ENCODE peak calls at places on chromosome 15, in nine cellular contexts. S is colonic mucosa, Z is endothelial cell of umbilical vein, X is body of pancreas, Y is endodermal cell, L is psoas muscle, E is MM.1S, T is fibroblast of lung, P is keratinocyte. C is an unnamed sample.

GRCh38 chr15:77219846-77220245 is 148.9 kb upstream of the TSPAN3 start:
- DNase-seq in S (no peak), Z (no peak), X (no peak), Y (no peak), L (no peak), E (no peak), T (no peak), P (no peak), C (no peak)

GRCh38 chr15:90141646-90142045 is 39.4 kb upstream of the IDH2 start:
- DNase-seq in S (no peak), Z (peak; percentile 45), X (no peak), Y (no peak), L (no peak), E (no peak), T (peak; percentile 65), P (no peak), C (no peak)

GRCh38 chr15:26011916-26012315 is 148.8 kb upstream of the ATP10A start:
- DNase-seq in S (no peak), Z (no peak), X (no peak), Y (no peak), L (no peak), E (no peak), T (no peak), P (no peak), C (no peak)

GRCh38 chr15:32730677-32731654 is 13.2 kb downstream of the GREM1 start:
- DNase-seq in S (peak; percentile 94), Z (peak; percentile 5), X (peak; percentile 65), Y (peak; percentile 91), L (no peak), E (no peak), T (peak; percentile 65), P (peak; percentile 19), C (no peak)

GRCh38 chr15:37203050-37203449 is 102.7 kb upstream of the MEIS2 start:
- DNase-seq in S (no peak), Z (no peak), X (no peak), Y (no peak), L (no peak), E (no peak), T (no peak), P (no peak), C (no peak)

GRCh38 chr15:38129531-38130199 is 123.0 kb upstream of the SPRED1 start:
- DNase-seq in S (peak; percentile 64), Z (peak; percentile 66), X (peak; percentile 17), Y (no peak), L (peak; percentile 68), E (peak; percentile 44), T (peak; percentile 100), P (peak; percentile 82), C (no peak)

GRCh38 chr15:44711356-44712107 is at the start of gene B2M:
- DNase-seq in S (peak; percentile 98), Z (peak; percentile 98), X (peak; percentile 97), Y (peak; percentile 98), L (peak; percentile 94), E (peak; percentile 98), T (peak; percentile 90), P (peak; percentile 81), C (peak; percentile 94)

GRCh38 chr15:64931381-64931780 is 19.7 kb downstream of the ANKDD1A start:
- DNase-seq in S (no peak), Z (no peak), X (no peak), Y (no peak), L (no peak), E (no peak), T (no peak), P (no peak), C (no peak)

GRCh38 chr15:90063733-90064247 is 38.5 kb downstream of the IDH2 start:
- DNase-seq in S (no peak), Z (no peak), X (no peak), Y (peak; percentile 81), L (no peak), E (no peak), T (no peak), P (no peak), C (no peak)

GRCh38 chr15:70586241-70586640 is 177.1 kb downstream of the UACA start:
- DNase-seq in S (no peak), Z (no peak), X (no peak), Y (peak; percentile 40), L (no peak), E (no peak), T (no peak), P (no peak), C (no peak)

GRCh38 chr15:50353251-50353998 is 1.6 kb downstream of the GABPB1 start:
- DNase-seq in S (no peak), Z (peak; percentile 78), X (no peak), Y (no peak), L (no peak), E (peak; percentile 31), T (peak; percentile 93), P (peak; percentile 72), C (no peak)

GRCh38 chr15:91291673-91292072 is 191.6 kb downstream of the SV2B start:
- DNase-seq in S (no peak), Z (no peak), X (no peak), Y (peak; percentile 57), L (no peak), E (no peak), T (no peak), P (no peak), C (no peak)

GRCh38 chr15:55916666-55917409 is 76.6 kb downstream of the NEDD4 start:
- DNase-seq in S (no peak), Z (no peak), X (no peak), Y (no peak), L (no peak), E (no peak), T (peak; percentile 92), P (peak; percentile 38), C (no peak)
- H3K4me3 ChIP-seq in S (no peak overlapping the region), Z (no peak overlapping the region), X (no peak overlapping the region), Y (no peak overlapping the region), L (peak overlapping the region; percentile 68), E (no peak overlapping the region), T (peak overlapping the region; percentile 83), P (peak overlapping the region; percentile 73), C (no peak overlapping the region)

GRCh38 chr15:69530234-69530633 is 77.6 kb downstream of the RPLP1 start:
- DNase-seq in S (no peak), Z (no peak), X (no peak), Y (peak; percentile 33), L (no peak), E (no peak), T (no peak), P (no peak), C (no peak)

GRCh38 chr15:69533504-69533903 is 80.9 kb downstream of the RPLP1 start:
- DNase-seq in S (no peak), Z (no peak), X (no peak), Y (peak; percentile 35), L (no peak), E (no peak), T (no peak), P (no peak), C (no peak)

GRCh38 chr15:69532066-69532465 is 79.4 kb downstream of the RPLP1 start:
- DNase-seq in S (no peak), Z (no peak), X (no peak), Y (no peak), L (no peak), E (no peak), T (no peak), P (no peak), C (no peak)

GRCh38 chr15:69532856-69533255 is 80.2 kb downstream of the RPLP1 start:
- DNase-seq in S (no peak), Z (no peak), X (no peak), Y (peak; percentile 20), L (no peak), E (no peak), T (no peak), P (no peak), C (no peak)

DNA sequence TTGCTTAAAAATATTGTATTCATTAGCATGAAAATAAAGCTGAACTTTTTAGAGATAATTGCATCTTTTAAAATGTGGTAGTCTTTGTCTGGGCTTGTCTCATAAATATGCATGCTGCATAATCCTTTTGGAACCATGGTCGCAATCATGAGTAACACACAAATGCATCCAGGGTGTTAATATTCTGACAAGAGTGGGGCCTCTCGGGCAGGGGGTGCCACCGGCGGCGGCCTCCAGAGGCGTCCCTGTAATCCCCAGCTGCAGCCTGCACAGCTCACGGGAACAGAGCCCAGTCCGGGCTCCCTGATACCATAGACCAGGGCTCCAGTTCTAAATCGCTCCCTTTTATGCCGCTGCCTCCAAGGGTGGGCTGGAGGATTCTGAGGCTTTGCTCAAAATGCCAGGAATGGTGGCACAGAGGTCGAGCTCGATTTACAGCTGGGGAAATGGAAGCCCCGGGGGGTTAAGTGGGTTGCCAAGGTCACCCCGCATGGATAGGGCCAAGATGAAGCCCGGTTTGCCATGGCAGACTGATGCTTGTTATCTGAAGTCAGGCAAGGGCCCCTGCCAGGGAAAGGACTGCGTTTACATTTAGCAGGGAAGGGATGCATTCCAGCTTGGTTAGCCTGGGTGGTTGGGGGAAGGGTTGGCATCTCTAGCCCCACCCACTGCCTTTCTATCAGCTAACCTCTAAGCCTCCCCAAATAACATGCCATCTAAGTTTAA is 78.8 kb downstream of the RPLP1 start:
- DNase-seq in S (no peak), Z (no peak), X (no peak), Y (peak; percentile 72), L (no peak), E (no peak), T (peak; percentile 17), P (no peak), C (no peak)
- TF ChIP-seq CTCF in S (no peak), Z (no peak), X (no peak), Y (no peak), L (no peak), E (no peak), T (no peak), P (no peak), C (no peak)

DNA sequence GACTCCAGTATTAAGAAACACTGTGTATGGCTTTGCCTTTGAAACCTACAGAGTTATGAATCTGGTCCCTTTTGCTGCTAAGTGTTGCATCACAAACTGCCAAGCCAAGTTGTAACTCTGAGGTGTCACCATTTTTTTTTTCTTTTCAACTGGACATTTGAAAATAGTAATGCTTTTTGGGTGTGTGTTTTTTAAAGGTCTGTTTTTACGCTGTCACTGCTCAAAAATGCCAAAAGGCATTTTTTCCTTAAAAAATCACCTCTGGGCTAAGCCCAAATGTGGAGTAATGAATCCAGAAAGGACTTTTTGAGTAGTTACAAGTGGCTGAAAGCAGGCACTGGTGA is 9.5 kb downstream of the SMAD3 start:
- DNase-seq in S (no peak), Z (no peak), X (no peak), Y (no peak), L (no peak), E (no peak), T (no peak), P (no peak), C (no peak)
- H3K36me3 ChIP-seq in S (no peaks in the 10 kb centered on the region), Z (no peaks in the 10 kb centered on the region), X (no peaks in the 10 kb centered on the region), Y (peaks cover 17% of the 10 kb centered on the region), L (no peaks in the 10 kb centered on the region), E (no peaks in the 10 kb centered on the region), T (peaks cover 13% of the 10 kb centered on the region), P (peaks cover 19% of the 10 kb centered on the region), C (no peaks in the 10 kb centered on the region)

DNA sequence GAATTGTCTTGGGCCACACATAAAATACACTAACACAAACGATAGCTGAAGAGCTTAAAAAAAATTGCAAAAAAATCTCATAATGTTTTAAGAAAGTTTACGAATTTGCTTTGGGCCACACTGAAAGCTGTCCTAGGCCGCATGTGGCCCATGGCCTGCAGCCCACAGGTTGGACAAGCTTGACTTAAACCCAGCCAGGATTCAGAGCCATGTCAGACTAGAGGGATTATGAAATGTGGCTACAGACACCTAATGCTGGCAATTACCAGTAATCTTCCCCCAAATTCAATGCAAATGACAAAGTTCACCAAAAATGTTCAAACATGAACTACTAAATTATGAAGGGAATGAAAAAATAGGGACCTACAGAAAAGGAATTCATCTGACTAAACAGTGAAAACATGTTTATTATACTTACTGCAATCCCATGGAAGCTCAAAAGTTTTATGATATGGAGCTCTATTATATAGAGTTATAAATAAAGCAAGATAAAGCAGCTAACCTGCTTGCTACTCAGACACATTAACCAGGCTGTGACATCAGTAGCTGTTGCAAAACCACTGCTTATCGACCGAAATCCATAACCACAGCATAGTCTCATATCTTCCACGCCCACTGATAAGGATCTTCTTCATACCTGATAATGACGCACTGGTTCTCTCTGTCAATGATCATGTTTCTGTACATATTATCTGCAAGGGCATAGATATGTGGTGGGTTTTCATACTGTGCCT is 49.2 kb downstream of the LDHAL6B start:
- DNase-seq in S (peak; percentile 80), Z (no peak), X (no peak), Y (no peak), L (no peak), E (no peak), T (peak; percentile 80), P (no peak), C (peak; percentile 90)
- H3K4me3 ChIP-seq in S (no peak overlapping the region), Z (no peak overlapping the region), X (no peak overlapping the region), Y (no peak overlapping the region), L (no peak overlapping the region), E (no peak overlapping the region), T (no peak overlapping the region), P (no peak overlapping the region), C (no peak overlapping the region)

C was measured in Caco-2.